ENCODE peak calls at places on chromosomes 12 and 14, in eight cellular contexts. U is HEK293T, D is MV-4-11, A is omental fat pad, H is body of pancreas, F is A549, P is left lobe of liver, Z is BJ. X is an unnamed sample.

GRCh38 chr12:111785651-111786050 is 18.9 kb downstream of the ALDH2 start:
- DNase-seq in U (no peak), D (no peak), A (no peak), H (no peak), F (no peak), P (no peak), Z (no peak), X (no peak)

GRCh38 chr14:90587252-90587910 is 190.6 kb downstream of the CALM1 start:
- DNase-seq in U (no peak), D (no peak), A (no peak), H (no peak), F (no peak), P (no peak), Z (no peak), X (no peak)

GRCh38 chr14:100532916-100533630 is 54.1 kb downstream of the BEGAIN start:
- DNase-seq in U (no peak), D (peak; percentile 90), A (peak; percentile 21), H (peak; percentile 94), F (no peak), P (peak; percentile 70), Z (no peak), X (no peak)

GRCh38 chr14:100289916-100290606 is 16.2 kb downstream of the SLC25A29 start:
- DNase-seq in U (no peak), D (no peak), A (no peak), H (peak; percentile 3), F (no peak), P (no peak), Z (no peak), X (no peak)

GRCh38 chr12:46089414-46090162 is 99.2 kb upstream of the SCAF11 start:
- DNase-seq in U (no peak), D (no peak), A (no peak), H (no peak), F (no peak), P (no peak), Z (no peak), X (no peak)

GRCh38 chr12:113252494-113252893 is 31.2 kb downstream of the TPCN1 start:
- DNase-seq in U (no peak), D (no peak), A (no peak), H (no peak), F (no peak), P (no peak), Z (no peak), X (no peak)

GRCh38 chr12:108282676-108283075 is 56.4 kb downstream of the CMKLR1 start:
- DNase-seq in U (no peak), D (peak; percentile 72), A (no peak), H (no peak), F (no peak), P (no peak), Z (no peak), X (no peak)

GRCh38 chr12:38823743-38824142 is 81.6 kb downstream of the CPNE8 start:
- DNase-seq in U (no peak), D (no peak), A (no peak), H (no peak), F (no peak), P (no peak), Z (peak; percentile 4), X (no peak)

GRCh38 chr12:69102856-69103255 is 136.5 kb upstream of the CPSF6 start:
- DNase-seq in U (no peak), D (peak; percentile 92), A (no peak), H (no peak), F (no peak), P (no peak), Z (no peak), X (no peak)

GRCh38 chr12:118357327-118358007 is 15.2 kb downstream of the TAOK3 start:
- DNase-seq in U (peak; percentile 47), D (peak; percentile 85), A (no peak), H (peak; percentile 22), F (peak; percentile 56), P (no peak), Z (no peak), X (no peak)

GRCh38 chr14:104746951-104747481 is 5.9 kb upstream of the SIVA1 start:
- DNase-seq in U (no peak), D (no peak), A (no peak), H (peak; percentile 78), F (no peak), P (peak; percentile 81), Z (peak; percentile 44), X (no peak)

GRCh38 chr14:65866422-65866821 is 453.9 kb downstream of the FUT8 start:
- DNase-seq in U (no peak), D (no peak), A (no peak), H (no peak), F (no peak), P (no peak), Z (peak; percentile 75), X (no peak)

GRCh38 chr12:6975297-6976032 is 4.8 kb downstream of the EMG1 start:
- DNase-seq in U (no peak), D (no peak), A (no peak), H (no peak), F (no peak), P (no peak), Z (no peak), X (no peak)

GRCh38 chr14:90383731-90384542 is 12.9 kb upstream of the CALM1 start:
- DNase-seq in U (peak; percentile 45), D (no peak), A (peak; percentile 32), H (peak; percentile 68), F (no peak), P (peak; percentile 69), Z (no peak), X (peak; percentile 46)

GRCh38 chr12:24014240-24014639 is 64.8 kb upstream of the SOX5 start:
- DNase-seq in U (no peak), D (no peak), A (no peak), H (no peak), F (no peak), P (no peak), Z (no peak), X (no peak)

GRCh38 chr12:10310926-10311705 is 3.4 kb downstream of the KLRD1 start:
- DNase-seq in U (no peak), D (peak; percentile 32), A (no peak), H (no peak), F (no peak), P (no peak), Z (no peak), X (no peak)

GRCh38 chr12:22018860-22019259 is 27.2 kb upstream of the CMAS start:
- DNase-seq in U (no peak), D (no peak), A (no peak), H (no peak), F (no peak), P (no peak), Z (no peak), X (no peak)

GRCh38 chr14:49303952-49304516 is 282.1 kb downstream of the RPS29 start:
- DNase-seq in U (peak; percentile 44), D (peak; percentile 14), A (no peak), H (peak; percentile 6), F (no peak), P (no peak), Z (no peak), X (no peak)

GRCh38 chr12:132836803-132837331 is 8.2 kb upstream of the GOLGA3 start:
- DNase-seq in U (no peak), D (no peak), A (no peak), H (no peak), F (no peak), P (no peak), Z (no peak), X (no peak)

GRCh38 chr14:90445011-90445410 is 48.2 kb downstream of the CALM1 start:
- DNase-seq in U (no peak), D (no peak), A (no peak), H (no peak), F (no peak), P (no peak), Z (no peak), X (no peak)

GRCh38 chr14:104732931-104733681 is 9.1 kb downstream of the ADSS1 start:
- DNase-seq in U (no peak), D (no peak), A (no peak), H (no peak), F (no peak), P (peak; percentile 70), Z (no peak), X (no peak)

GRCh38 chr12:109517619-109518018 is 40.2 kb downstream of the UBE3B start:
- DNase-seq in U (no peak), D (no peak), A (no peak), H (no peak), F (no peak), P (no peak), Z (no peak), X (peak; percentile 99)

GRCh38 chr14:32608880-32609279 is 279.8 kb downstream of the AKAP6 start:
- DNase-seq in U (no peak), D (no peak), A (no peak), H (no peak), F (no peak), P (no peak), Z (no peak), X (no peak)

GRCh38 chr14:31746326-31746725 is 185.1 kb downstream of the NUBPL start:
- DNase-seq in U (no peak), D (no peak), A (no peak), H (no peak), F (no peak), P (no peak), Z (no peak), X (no peak)

GRCh38 chr12:127761880-127762279 is 505.1 kb upstream of the TMEM132C start:
- DNase-seq in U (no peak), D (peak; percentile 82), A (no peak), H (no peak), F (no peak), P (no peak), Z (no peak), X (no peak)

GRCh38 chr12:115176741-115177400 is 492.9 kb upstream of the TBX3 start:
- DNase-seq in U (no peak), D (no peak), A (no peak), H (no peak), F (no peak), P (no peak), Z (no peak), X (no peak)

GRCh38 chr12:12018454-12018853 is 52.3 kb upstream of the BCL2L14 start:
- DNase-seq in U (no peak), D (no peak), A (no peak), H (no peak), F (no peak), P (no peak), Z (no peak), X (no peak)

GRCh38 chr14:74941676-74942097 is 13.7 kb downstream of the PGF start:
- DNase-seq in U (no peak), D (peak; percentile 76), A (no peak), H (no peak), F (no peak), P (no peak), Z (no peak), X (no peak)

GRCh38 chr12:1328385-1328784 is 266.0 kb downstream of the FBXL14 start:
- DNase-seq in U (no peak), D (peak; percentile 92), A (no peak), H (no peak), F (no peak), P (no peak), Z (no peak), X (no peak)

GRCh38 chr12:101076940-101077351 is 133.1 kb downstream of the SLC5A8 start:
- DNase-seq in U (no peak), D (no peak), A (no peak), H (no peak), F (no peak), P (no peak), Z (peak; percentile 90), X (no peak)

GRCh38 chr14:35122696-35123387 is 490 bp downstream of the PRORP start:
- DNase-seq in U (no peak), D (no peak), A (no peak), H (peak; percentile 41), F (peak; percentile 55), P (no peak), Z (no peak), X (no peak)

GRCh38 chr12:30870491-30871265 is 55.9 kb upstream of the TSPAN11 start:
- DNase-seq in U (no peak), D (no peak), A (no peak), H (no peak), F (no peak), P (no peak), Z (no peak), X (no peak)

GRCh38 chr12:26266881-26267280 is 71.5 kb downstream of the SSPN start:
- DNase-seq in U (no peak), D (no peak), A (no peak), H (no peak), F (no peak), P (no peak), Z (no peak), X (no peak)

GRCh38 chr14:101215936-101216335 is 312.4 kb upstream of the RTL1 start:
- DNase-seq in U (no peak), D (no peak), A (no peak), H (no peak), F (no peak), P (peak; percentile 33), Z (no peak), X (no peak)